ENCODE peak calls at places on chromosome 15, in six cellular contexts. N is sigmoid colon, S is breast epithelium, P is stomach, V is transverse colon, J is HL-60. K is an unnamed sample.

GRCh38 chr15:37253877-37254276 is 153.5 kb upstream of the MEIS2 start:
- DNase-seq in P (no peak), S (no peak), N (no peak), J (no peak), V (no peak), K (no peak)

GRCh38 chr15:30859091-30859874 is 44.4 kb upstream of the FAN1 start:
- DNase-seq in V (no peak), J (no peak), P (no peak), S (no peak), N (no peak), K (no peak)

GRCh38 chr15:74725845-74726773 is 781 bp upstream of the CYP1A1 start:
- DNase-seq in N (no peak), S (no peak), P (peak; percentile 52), V (peak; percentile 44), J (peak; percentile 52), K (no peak)

GRCh38 chr15:99076555-99077308 is 28.1 kb upstream of the SYNM start:
- DNase-seq in P (peak; percentile 49), S (peak; percentile 62), N (peak; percentile 82), V (peak; percentile 48), J (peak; percentile 50), K (no peak)

GRCh38 chr15:41987246-41987924 is 15.0 kb upstream of the EHD4 start:
- DNase-seq in P (no peak), N (peak; percentile 28), S (peak; percentile 45), J (no peak), V (no peak), K (no peak)

GRCh38 chr15:82743810-82744209 is 34.1 kb upstream of the AP3B2 start:
- DNase-seq in V (no peak), S (no peak), N (no peak), J (no peak), P (no peak), K (no peak)

GRCh38 chr15:74664670-74665069 is 31.2 kb downstream of the EDC3 start:
- DNase-seq in V (no peak), J (no peak), S (no peak), N (no peak), P (no peak), K (no peak)

GRCh38 chr15:69074843-69075224 is 60.3 kb downstream of the NOX5 start:
- DNase-seq in N (peak; percentile 27), V (peak; percentile 20), J (no peak), S (no peak), P (no peak), K (no peak)

GRCh38 chr15:74194572-74195559 is 7.7 kb downstream of the STRA6 start:
- DNase-seq in N (no peak), S (no peak), P (no peak), V (no peak), J (peak; percentile 11), K (no peak)

GRCh38 chr15:70869346-70869745 is 15.4 kb upstream of the LARP6 start:
- DNase-seq in S (no peak), P (no peak), N (no peak), J (no peak), V (no peak), K (no peak)

GRCh38 chr15:80485370-80486164 is 81.4 kb downstream of the ARNT2 start:
- DNase-seq in P (no peak), N (no peak), V (no peak), J (no peak), S (no peak), K (no peak)

GRCh38 chr15:84928843-84929168 is 44.3 kb downstream of the SLC28A1 start:
- DNase-seq in N (no peak), V (no peak), J (no peak), P (no peak), S (no peak), K (no peak)

GRCh38 chr15:68739390-68740075 is 81.2 kb downstream of the ANP32A start:
- DNase-seq in J (no peak), V (no peak), P (no peak), N (peak; percentile 7), S (no peak), K (no peak)

GRCh38 chr15:98894312-98894711 is 113.3 kb downstream of the PGPEP1L start:
- DNase-seq in V (no peak), N (no peak), S (no peak), J (no peak), P (no peak), K (no peak)

DNA sequence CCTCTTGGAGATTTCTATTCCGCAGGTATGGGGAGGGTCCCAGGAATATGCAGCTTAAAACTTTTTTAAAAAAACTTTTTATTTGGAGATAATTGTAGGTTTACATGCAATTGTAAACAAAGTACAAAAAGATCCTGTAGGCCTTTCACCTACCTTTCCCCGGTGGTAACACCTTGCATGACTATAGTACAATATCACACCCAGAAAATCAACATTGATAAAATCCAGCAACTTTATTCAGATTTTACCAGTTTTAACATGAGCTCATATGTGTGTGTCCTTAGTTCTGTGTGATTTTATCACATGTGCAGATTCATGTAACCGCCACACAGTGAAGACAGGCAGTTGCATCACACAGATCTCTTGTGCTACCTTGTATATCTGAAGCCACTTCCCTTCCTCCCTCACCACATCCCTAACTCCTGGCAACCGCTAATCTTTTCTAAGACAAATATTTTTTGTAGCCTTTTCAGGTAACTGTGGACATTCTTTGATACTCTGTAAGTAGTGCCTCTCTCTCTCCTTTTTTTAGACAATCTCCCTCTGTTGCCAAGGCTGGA is 183.5 kb upstream of the C2CD4B start:
- DNase-seq in N (no peak), P (no peak), J (peak; percentile 53), S (no peak), V (no peak), K (no peak)
- TF ChIP-seq CTCF in N (no peak), P (no peak), J (no peak), S (no peak), V (no peak), K (no peak)

GRCh38 chr15:66017009-66017408 is 147.7 kb downstream of the RAB11A start:
- DNase-seq in S (no peak), N (no peak), P (no peak), V (no peak), J (no peak), K (no peak)

GRCh38 chr15:66018178-66018797 is 149.0 kb downstream of the RAB11A start:
- DNase-seq in V (no peak), S (no peak), J (no peak), P (no peak), N (no peak), K (no peak)

GRCh38 chr15:66016199-66016598 is 146.9 kb downstream of the RAB11A start:
- DNase-seq in J (no peak), P (no peak), N (no peak), S (no peak), V (no peak), K (no peak)

GRCh38 chr15:66014022-66014421 is 144.7 kb downstream of the RAB11A start:
- DNase-seq in S (no peak), V (no peak), P (no peak), J (no peak), N (no peak), K (no peak)

DNA sequence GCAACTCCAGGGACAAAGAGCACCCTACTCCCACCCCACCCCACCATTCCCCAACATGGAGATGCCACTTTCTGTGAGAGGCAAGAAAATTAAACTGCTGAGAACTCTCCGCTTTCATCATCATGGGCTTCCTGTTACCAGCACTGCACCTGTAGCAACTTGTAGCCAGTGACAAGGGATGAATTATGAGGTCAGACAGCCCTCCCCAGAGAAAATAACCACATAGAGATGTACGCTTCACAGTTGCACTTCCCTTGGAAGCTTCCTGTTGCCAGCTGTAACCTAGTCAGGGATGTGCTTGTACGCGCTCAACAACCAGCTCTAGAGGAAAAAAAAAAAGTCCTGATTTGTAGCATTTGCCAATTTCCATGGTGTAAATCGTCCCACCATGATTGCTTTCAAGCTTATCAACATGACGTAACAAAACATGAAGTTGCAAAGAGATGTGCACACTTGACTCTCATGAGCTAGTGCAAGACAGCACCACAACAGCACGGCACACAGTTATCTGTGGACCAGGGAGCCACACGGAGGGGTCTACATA is 145.4 kb downstream of the RAB11A start:
- DNase-seq in P (no peak), S (no peak), N (no peak), V (no peak), J (no peak), K (no peak)
- TF ChIP-seq POLR2AphosphoS5 in P (no peak), S (no peak), N (no peak), V (no peak), J (no peak), K (no peak)

GRCh38 chr15:79296583-79296982 is 14.1 kb downstream of the ANKRD34C start:
- DNase-seq in S (no peak), N (no peak), J (no peak), P (no peak), V (no peak), K (no peak)
- TF ChIP-seq CTCF in S (no peak), N (no peak), J (no peak), P (no peak), V (no peak), K (no peak)

DNA sequence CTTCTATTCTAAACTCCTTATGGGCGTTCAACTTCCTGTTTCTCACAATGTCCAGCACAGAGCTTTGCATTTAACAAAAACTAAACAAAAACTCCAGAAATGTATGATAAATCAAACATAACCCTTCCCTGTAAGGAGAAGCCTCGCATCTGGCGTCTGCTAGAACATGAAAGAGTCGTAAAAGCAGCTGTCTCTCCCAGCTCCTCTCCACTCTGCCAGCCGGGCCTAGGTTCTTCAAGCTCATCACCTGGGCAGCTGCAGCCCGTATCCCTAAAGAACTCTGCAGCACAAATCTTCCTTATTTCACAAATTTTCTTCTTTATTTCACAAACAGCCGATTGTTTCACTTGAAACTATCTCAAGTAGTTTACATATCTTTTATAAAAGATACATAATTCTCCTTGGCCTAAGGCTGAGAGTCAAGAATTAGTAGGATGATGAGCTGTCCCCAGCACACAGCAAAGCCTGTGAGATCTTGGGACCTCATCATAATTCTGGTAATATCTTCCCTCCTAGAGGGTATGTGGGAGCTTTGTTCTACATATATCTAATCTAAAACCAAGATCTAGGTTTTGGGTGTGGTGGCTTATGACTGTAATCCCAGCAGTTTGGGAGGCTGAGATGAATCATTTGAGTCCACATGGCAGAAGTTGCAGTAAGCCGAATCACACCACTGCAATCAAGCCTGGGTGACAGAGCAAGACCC is 35.3 kb downstream of the ANXA2 start:
- DNase-seq in S (no peak), N (no peak), P (no peak), J (no peak), V (no peak), K (no peak)
- TF ChIP-seq POLR2AphosphoS5 in S (no peak), N (no peak), P (no peak), J (no peak), V (no peak), K (no peak)

GRCh38 chr15:89301304-89302089 is 33.1 kb downstream of the POLG start:
- DNase-seq in S (no peak), P (no peak), J (no peak), V (no peak), N (no peak), K (no peak)

GRCh38 chr15:89305395-89305794 is 29.2 kb downstream of the POLG start:
- DNase-seq in V (no peak), S (no peak), P (no peak), J (no peak), N (no peak), K (no peak)

GRCh38 chr15:89303986-89304385 is 30.6 kb downstream of the POLG start:
- DNase-seq in P (no peak), N (no peak), S (no peak), V (no peak), J (no peak), K (no peak)

GRCh38 chr15:89299896-89300295 is 34.7 kb downstream of the POLG start:
- DNase-seq in N (no peak), V (no peak), P (no peak), J (no peak), S (no peak), K (no peak)
- TF ChIP-seq CTCF in N (no peak), V (no peak), P (no peak), J (no peak), S (no peak), K (no peak)

K was measured in vagina.